ENCODE peak calls at places on chromosome 19, in eight cellular contexts. One of them, this sample, is unnamed.

GRCh38 chr19:23070353-23070781 is 46.5 kb upstream of the ZNF730 start:
- DNase-seq in GM23338: peak; percentile 86
- DNase-seq in HFF-Myc: peak; percentile 26
- DNase-seq in H9: peak; percentile 43
- DNase-seq in AG04450: no peak
- DNase-seq in astrocyte: no peak
- DNase-seq in Calu3: no peak
- DNase-seq in OCI-LY7: no peak
- DNase-seq in this sample: peak; percentile 51

GRCh38 chr19:32637480-32637879 is 37.5 kb downstream of the ANKRD27 start:
- DNase-seq in GM23338: no peak
- DNase-seq in HFF-Myc: no peak
- DNase-seq in H9: no peak
- DNase-seq in AG04450: no peak
- DNase-seq in astrocyte: no peak
- DNase-seq in Calu3: no peak
- DNase-seq in OCI-LY7: no peak
- DNase-seq in this sample: no peak

GRCh38 chr19:16915734-16916133 is 26.9 kb downstream of the F2RL3 start:
- DNase-seq in GM23338: no peak
- DNase-seq in HFF-Myc: no peak
- DNase-seq in H9: no peak
- DNase-seq in AG04450: no peak
- DNase-seq in astrocyte: no peak
- DNase-seq in Calu3: no peak
- DNase-seq in OCI-LY7: no peak
- DNase-seq in this sample: no peak

GRCh38 chr19:49473868-49474544 is at the start of gene FLT3LG:
- DNase-seq in GM23338: peak; percentile 77
- DNase-seq in HFF-Myc: no peak
- DNase-seq in H9: peak; percentile 68
- DNase-seq in AG04450: no peak
- DNase-seq in astrocyte: no peak
- DNase-seq in Calu3: peak; percentile 86
- DNase-seq in OCI-LY7: peak; percentile 87
- DNase-seq in this sample: peak; percentile 86

GRCh38 chr19:49832556-49832955 is 14.5 kb downstream of the MED25 start:
- DNase-seq in GM23338: no peak
- DNase-seq in HFF-Myc: no peak
- DNase-seq in H9: no peak
- DNase-seq in AG04450: no peak
- DNase-seq in astrocyte: no peak
- DNase-seq in Calu3: no peak
- DNase-seq in OCI-LY7: no peak
- DNase-seq in this sample: peak; percentile 93

GRCh38 chr19:50794074-50794777 is 4.0 kb downstream of the ACP4 start:
- DNase-seq in GM23338: no peak
- DNase-seq in HFF-Myc: peak; percentile 16
- DNase-seq in H9: no peak
- DNase-seq in AG04450: no peak
- DNase-seq in astrocyte: no peak
- DNase-seq in Calu3: peak; percentile 66
- DNase-seq in OCI-LY7: peak; percentile 62
- DNase-seq in this sample: peak; percentile 72

GRCh38 chr19:54319049-54319448 is 6.1 kb upstream of the LILRA5 start:
- DNase-seq in GM23338: no peak
- DNase-seq in HFF-Myc: no peak
- DNase-seq in H9: no peak
- DNase-seq in AG04450: no peak
- DNase-seq in astrocyte: no peak
- DNase-seq in Calu3: no peak
- DNase-seq in OCI-LY7: peak; percentile 30
- DNase-seq in this sample: peak; percentile 53

GRCh38 chr19:46573679-46574522 is 27.2 kb upstream of the CALM3 start:
- DNase-seq in GM23338: no peak
- DNase-seq in HFF-Myc: no peak
- DNase-seq in H9: no peak
- DNase-seq in AG04450: no peak
- DNase-seq in astrocyte: no peak
- DNase-seq in Calu3: no peak
- DNase-seq in OCI-LY7: no peak
- DNase-seq in this sample: no peak

GRCh38 chr19:55681131-55682087 is 6.4 kb downstream of the EPN1 start:
- DNase-seq in GM23338: no peak
- DNase-seq in HFF-Myc: no peak
- DNase-seq in H9: no peak
- DNase-seq in AG04450: no peak
- DNase-seq in astrocyte: peak; percentile 22
- DNase-seq in Calu3: no peak
- DNase-seq in OCI-LY7: no peak
- DNase-seq in this sample: no peak

DNA sequence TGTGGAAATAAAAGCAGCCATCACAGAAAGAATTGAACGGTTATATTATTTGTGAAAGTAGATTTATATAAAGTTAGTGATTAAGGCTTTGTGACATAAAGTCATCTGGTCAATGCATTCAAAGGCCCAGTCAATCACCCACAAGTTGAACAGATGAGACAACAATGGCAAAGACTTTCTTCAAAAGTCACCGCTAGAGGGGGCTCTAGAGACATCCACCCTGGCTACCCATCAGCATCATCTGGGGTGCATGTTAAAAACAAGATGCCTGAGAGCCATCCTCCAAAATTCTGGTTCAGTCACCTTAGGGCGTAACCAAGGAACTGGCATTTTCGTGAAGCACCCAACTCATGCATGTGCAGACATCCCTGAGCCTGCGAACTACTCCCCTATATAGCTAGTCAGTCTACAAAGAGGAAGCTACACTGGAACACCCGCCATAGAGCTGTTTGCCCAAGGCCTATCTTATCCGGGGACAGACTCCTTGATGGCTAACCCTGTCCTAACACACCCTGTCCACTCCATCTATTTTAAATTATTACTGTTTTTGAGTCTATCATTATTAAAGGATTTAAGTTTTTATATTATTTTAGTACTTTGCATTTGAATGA is 970.5 kb downstream of the UQCRFS1 start:
- DNase-seq in GM23338: peak; percentile 83
- DNase-seq in HFF-Myc: peak; percentile 12
- DNase-seq in H9: peak; percentile 55
- DNase-seq in AG04450: no peak
- DNase-seq in astrocyte: no peak
- DNase-seq in Calu3: peak; percentile 12
- DNase-seq in OCI-LY7: peak; percentile 53
- DNase-seq in this sample: peak; percentile 46
- TF ChIP-seq CTCF in GM23338: peak; percentile 82
- TF ChIP-seq CTCF in HFF-Myc: peak; percentile 75
- TF ChIP-seq CTCF in H9: peak; percentile 85
- TF ChIP-seq CTCF in AG04450: peak; percentile 8
- TF ChIP-seq CTCF in astrocyte: peak; percentile 56
- TF ChIP-seq CTCF in Calu3: no peak
- TF ChIP-seq CTCF in OCI-LY7: peak; percentile 87
- TF ChIP-seq CTCF in this sample: peak; percentile 44

GRCh38 chr19:48194041-48194871 is 23.8 kb downstream of the ZSWIM9 start:
- DNase-seq in GM23338: peak; percentile 76
- DNase-seq in HFF-Myc: no peak
- DNase-seq in H9: peak; percentile 54
- DNase-seq in AG04450: no peak
- DNase-seq in astrocyte: no peak
- DNase-seq in Calu3: peak; percentile 20
- DNase-seq in OCI-LY7: peak; percentile 56
- DNase-seq in this sample: peak; percentile 68

GRCh38 chr19:48195106-48195830 is 24.8 kb downstream of the ZSWIM9 start:
- DNase-seq in GM23338: peak; percentile 6
- DNase-seq in HFF-Myc: no peak
- DNase-seq in H9: no peak
- DNase-seq in AG04450: no peak
- DNase-seq in astrocyte: no peak
- DNase-seq in Calu3: no peak
- DNase-seq in OCI-LY7: no peak
- DNase-seq in this sample: no peak

GRCh38 chr19:48192750-48193149 is 22.3 kb downstream of the ZSWIM9 start:
- DNase-seq in GM23338: no peak
- DNase-seq in HFF-Myc: no peak
- DNase-seq in H9: no peak
- DNase-seq in AG04450: no peak
- DNase-seq in astrocyte: no peak
- DNase-seq in Calu3: no peak
- DNase-seq in OCI-LY7: no peak
- DNase-seq in this sample: no peak

GRCh38 chr19:48196933-48197665 is 26.6 kb downstream of the ZSWIM9 start:
- DNase-seq in GM23338: peak; percentile 18
- DNase-seq in HFF-Myc: no peak
- DNase-seq in H9: no peak
- DNase-seq in AG04450: no peak
- DNase-seq in astrocyte: no peak
- DNase-seq in Calu3: no peak
- DNase-seq in OCI-LY7: no peak
- DNase-seq in this sample: peak; percentile 55

GRCh38 chr19:48196321-48196761 is 25.9 kb downstream of the ZSWIM9 start:
- DNase-seq in GM23338: peak; percentile 10
- DNase-seq in HFF-Myc: no peak
- DNase-seq in H9: no peak
- DNase-seq in AG04450: no peak
- DNase-seq in astrocyte: no peak
- DNase-seq in Calu3: no peak
- DNase-seq in OCI-LY7: no peak
- DNase-seq in this sample: no peak
- TF ChIP-seq CTCF in GM23338: no peak
- TF ChIP-seq CTCF in HFF-Myc: no peak
- TF ChIP-seq CTCF in H9: no peak
- TF ChIP-seq CTCF in AG04450: no peak
- TF ChIP-seq CTCF in astrocyte: no peak
- TF ChIP-seq CTCF in Calu3: no peak
- TF ChIP-seq CTCF in OCI-LY7: no peak
- TF ChIP-seq CTCF in this sample: no peak

DNA sequence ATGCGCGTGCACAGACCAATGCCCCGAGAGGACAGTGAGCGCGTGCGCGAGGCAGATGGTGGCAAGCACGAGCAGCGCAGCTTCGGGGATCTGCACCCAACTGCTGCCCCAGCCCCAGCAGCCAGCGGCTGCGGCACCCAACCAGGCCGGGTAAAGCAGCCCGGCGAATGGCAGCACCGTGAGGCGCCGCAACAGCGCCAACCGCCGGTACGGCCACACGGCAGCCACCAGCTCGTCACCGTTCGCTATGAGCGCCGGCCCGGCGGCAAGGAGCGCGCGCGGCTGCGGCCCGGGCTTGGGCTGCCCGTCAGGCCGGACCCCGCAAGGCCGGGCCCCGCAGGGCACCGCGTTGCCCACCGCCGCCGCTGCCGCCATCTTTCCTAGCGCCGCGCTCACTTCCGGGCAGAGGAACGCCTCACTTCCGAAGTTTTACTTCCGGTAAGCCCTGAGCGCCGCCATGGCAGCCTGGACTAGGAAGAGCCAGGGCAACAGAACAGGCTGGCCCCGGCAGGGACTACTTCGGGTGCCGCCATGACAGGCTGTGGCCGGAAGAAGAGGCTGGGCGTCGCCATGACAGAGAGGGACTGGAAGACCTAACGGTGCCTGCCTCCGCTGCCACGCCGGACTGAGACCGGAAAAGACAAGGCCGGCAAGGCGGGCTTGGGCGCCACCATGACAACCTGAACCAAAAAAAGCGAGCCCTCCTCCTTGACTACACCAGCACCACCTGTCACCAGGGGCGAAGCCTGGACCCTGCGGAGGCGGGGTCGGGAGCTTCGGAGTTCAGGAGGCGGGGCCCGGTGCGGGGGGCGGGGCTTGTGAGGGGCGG is at the start of gene ATP13A1:
- DNase-seq in GM23338: peak; percentile 95
- DNase-seq in HFF-Myc: peak; percentile 81
- DNase-seq in H9: peak; percentile 95
- DNase-seq in AG04450: peak; percentile 94
- DNase-seq in astrocyte: peak; percentile 97
- DNase-seq in Calu3: peak; percentile 86
- DNase-seq in OCI-LY7: peak; percentile 98
- DNase-seq in this sample: peak; percentile 97
- TF ChIP-seq CTCF in GM23338: no peak
- TF ChIP-seq CTCF in HFF-Myc: no peak
- TF ChIP-seq CTCF in H9: no peak
- TF ChIP-seq CTCF in AG04450: no peak
- TF ChIP-seq CTCF in astrocyte: no peak
- TF ChIP-seq CTCF in Calu3: no peak
- TF ChIP-seq CTCF in OCI-LY7: peak; percentile 49
- TF ChIP-seq CTCF in this sample: peak; percentile 3

DNA sequence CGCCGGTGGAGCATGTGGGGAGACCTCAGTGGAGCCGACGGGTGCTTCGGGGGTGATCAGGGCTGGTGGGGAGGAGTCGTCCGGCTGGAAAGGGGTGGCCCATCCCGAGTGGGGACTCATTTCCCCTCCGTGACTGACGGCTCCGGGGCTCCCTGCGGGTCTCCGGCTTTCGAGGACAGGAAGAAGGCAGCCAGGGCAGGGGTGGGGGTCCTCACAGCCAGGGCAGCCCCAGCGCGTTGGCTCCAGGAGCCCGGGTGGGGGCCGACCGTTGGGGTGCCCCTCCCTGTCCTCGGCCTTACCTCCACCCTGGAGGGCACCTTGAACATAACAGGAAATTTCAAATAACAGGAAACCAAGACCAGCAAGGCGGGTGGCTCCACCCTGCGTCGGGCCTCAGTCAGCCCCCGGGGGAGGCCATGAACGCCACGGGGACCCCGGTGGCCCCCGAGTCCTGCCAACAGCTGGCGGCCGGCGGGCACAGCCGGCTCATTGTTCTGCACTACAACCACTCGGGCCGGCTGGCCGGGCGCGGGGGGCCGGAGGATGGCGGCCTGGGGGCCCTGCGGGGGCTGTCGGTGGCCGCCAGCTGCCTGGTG is at the start of gene S1PR4:
- DNase-seq in GM23338: no peak
- DNase-seq in HFF-Myc: no peak
- DNase-seq in H9: peak; percentile 24
- DNase-seq in AG04450: no peak
- DNase-seq in astrocyte: no peak
- DNase-seq in Calu3: no peak
- DNase-seq in OCI-LY7: peak; percentile 83
- DNase-seq in this sample: peak; percentile 86
- TF ChIP-seq CTCF in GM23338: no peak
- TF ChIP-seq CTCF in HFF-Myc: no peak
- TF ChIP-seq CTCF in H9: no peak
- TF ChIP-seq CTCF in AG04450: no peak
- TF ChIP-seq CTCF in astrocyte: no peak
- TF ChIP-seq CTCF in Calu3: no peak
- TF ChIP-seq CTCF in OCI-LY7: peak; percentile 47
- TF ChIP-seq CTCF in this sample: peak; percentile 6

This sample was measured in NB4.